ENCODE peak calls at places on chromosome 5, in five cellular contexts. One of them, this sample, is unnamed.

GRCh38 chr5:42691413-42691861 is 65.2 kb upstream of the CCDC152 start:
- DNase-seq in pancreas: no peak
- DNase-seq in A549: no peak
- DNase-seq in colonic mucosa: no peak
- DNase-seq in mesendoderm: no peak
- DNase-seq in this sample: no peak

GRCh38 chr5:181192337-181193046 is 12.5 kb downstream of the TRIM7 start:
- DNase-seq in mesendoderm: no peak
- DNase-seq in A549: no peak
- DNase-seq in colonic mucosa: no peak
- DNase-seq in pancreas: no peak
- DNase-seq in this sample: no peak

GRCh38 chr5:98468188-98468869 is 305.1 kb upstream of the RGMB start:
- DNase-seq in colonic mucosa: no peak
- DNase-seq in pancreas: no peak
- DNase-seq in mesendoderm: no peak
- DNase-seq in A549: no peak
- DNase-seq in this sample: no peak

GRCh38 chr5:159071382-159071781 is 28.3 kb downstream of the EBF1 start:
- DNase-seq in mesendoderm: no peak
- DNase-seq in colonic mucosa: no peak
- DNase-seq in pancreas: no peak
- DNase-seq in A549: no peak
- DNase-seq in this sample: no peak

GRCh38 chr5:59034498-59035186 is 451.8 kb downstream of the RAB3C start:
- DNase-seq in A549: no peak
- DNase-seq in pancreas: no peak
- DNase-seq in mesendoderm: peak; percentile 56
- DNase-seq in colonic mucosa: no peak
- DNase-seq in this sample: no peak

GRCh38 chr5:26737763-26738162 is 300.6 kb downstream of the CDH9 start:
- DNase-seq in colonic mucosa: no peak
- DNase-seq in pancreas: no peak
- DNase-seq in mesendoderm: no peak
- DNase-seq in A549: no peak
- DNase-seq in this sample: no peak

GRCh38 chr5:33721491-33722245 is 170.1 kb downstream of the ADAMTS12 start:
- DNase-seq in colonic mucosa: no peak
- DNase-seq in mesendoderm: no peak
- DNase-seq in A549: no peak
- DNase-seq in pancreas: no peak
- DNase-seq in this sample: no peak

GRCh38 chr5:83099001-83099400 is 21.7 kb downstream of the XRCC4 start:
- DNase-seq in A549: no peak
- DNase-seq in mesendoderm: no peak
- DNase-seq in colonic mucosa: no peak
- DNase-seq in pancreas: no peak
- DNase-seq in this sample: no peak

GRCh38 chr5:544675-545330 is 20.6 kb upstream of the SLC9A3 start:
- DNase-seq in A549: no peak
- DNase-seq in colonic mucosa: no peak
- DNase-seq in mesendoderm: no peak
- DNase-seq in pancreas: peak; percentile 35
- DNase-seq in this sample: peak; percentile 3

GRCh38 chr5:85670417-85670816 is 947.3 kb upstream of the COX7C start:
- DNase-seq in colonic mucosa: no peak
- DNase-seq in pancreas: no peak
- DNase-seq in mesendoderm: no peak
- DNase-seq in A549: no peak
- DNase-seq in this sample: no peak

GRCh38 chr5:145902421-145902820 is 29.6 kb upstream of the GRXCR2 start:
- DNase-seq in pancreas: no peak
- DNase-seq in mesendoderm: no peak
- DNase-seq in colonic mucosa: no peak
- DNase-seq in A549: no peak
- DNase-seq in this sample: no peak

GRCh38 chr5:116011046-116011445 is 21.2 kb upstream of the ARL14EPL start:
- DNase-seq in A549: no peak
- DNase-seq in pancreas: no peak
- DNase-seq in colonic mucosa: no peak
- DNase-seq in mesendoderm: no peak
- DNase-seq in this sample: no peak

GRCh38 chr5:56588636-56589485 is 226.5 kb upstream of the MAP3K1 start:
- DNase-seq in mesendoderm: peak; percentile 62
- DNase-seq in pancreas: no peak
- DNase-seq in A549: no peak
- DNase-seq in colonic mucosa: peak; percentile 29
- DNase-seq in this sample: peak; percentile 57

GRCh38 chr5:16855475-16855874 is 80.6 kb downstream of the MYO10 start:
- DNase-seq in pancreas: no peak
- DNase-seq in mesendoderm: peak; percentile 52
- DNase-seq in A549: no peak
- DNase-seq in colonic mucosa: no peak
- DNase-seq in this sample: no peak

GRCh38 chr5:143350790-143351603 is 52.5 kb downstream of the NR3C1 start:
- DNase-seq in pancreas: no peak
- DNase-seq in colonic mucosa: no peak
- DNase-seq in mesendoderm: no peak
- DNase-seq in A549: peak; percentile 13
- DNase-seq in this sample: no peak

GRCh38 chr5:143030349-143030748 is 260.2 kb downstream of the ARHGAP26 start:
- DNase-seq in colonic mucosa: no peak
- DNase-seq in pancreas: no peak
- DNase-seq in A549: no peak
- DNase-seq in mesendoderm: no peak
- DNase-seq in this sample: no peak

GRCh38 chr5:142821733-142822487 is 51.7 kb downstream of the ARHGAP26 start:
- DNase-seq in mesendoderm: no peak
- DNase-seq in A549: peak; percentile 76
- DNase-seq in colonic mucosa: no peak
- DNase-seq in pancreas: no peak
- DNase-seq in this sample: no peak

GRCh38 chr5:68024426-68024825 is 191.1 kb upstream of the PIK3R1 start:
- DNase-seq in colonic mucosa: no peak
- DNase-seq in mesendoderm: no peak
- DNase-seq in pancreas: no peak
- DNase-seq in A549: no peak
- DNase-seq in this sample: no peak

GRCh38 chr5:168679515-168679920 is 100.3 kb upstream of the PANK3 start:
- DNase-seq in mesendoderm: peak; percentile 91
- DNase-seq in pancreas: peak; percentile 79
- DNase-seq in colonic mucosa: peak; percentile 81
- DNase-seq in A549: peak; percentile 69
- DNase-seq in this sample: peak; percentile 61

GRCh38 chr5:150488519-150489357 is 19.2 kb upstream of the NDST1 start:
- DNase-seq in mesendoderm: no peak
- DNase-seq in A549: no peak
- DNase-seq in colonic mucosa: no peak
- DNase-seq in pancreas: no peak
- DNase-seq in this sample: no peak

GRCh38 chr5:111829701-111830100 is 72.7 kb upstream of the NREP start:
- DNase-seq in mesendoderm: no peak
- DNase-seq in pancreas: no peak
- DNase-seq in colonic mucosa: no peak
- DNase-seq in A549: no peak
- DNase-seq in this sample: no peak

GRCh38 chr5:79728396-79728795 is 38.8 kb downstream of the CMYA5 start:
- DNase-seq in A549: no peak
- DNase-seq in pancreas: no peak
- DNase-seq in colonic mucosa: no peak
- DNase-seq in mesendoderm: no peak
- DNase-seq in this sample: no peak

GRCh38 chr5:1726469-1726865 is 73.2 kb downstream of the MRPL36 start:
- DNase-seq in mesendoderm: no peak
- DNase-seq in pancreas: no peak
- DNase-seq in colonic mucosa: peak; percentile 6
- DNase-seq in A549: no peak
- DNase-seq in this sample: no peak

GRCh38 chr5:25362799-25363198 is 718.0 kb upstream of the CDH10 start:
- DNase-seq in mesendoderm: peak; percentile 85
- DNase-seq in colonic mucosa: no peak
- DNase-seq in A549: no peak
- DNase-seq in pancreas: no peak
- DNase-seq in this sample: no peak

GRCh38 chr5:167800405-167800804 is 491.0 kb upstream of the WWC1 start:
- DNase-seq in colonic mucosa: no peak
- DNase-seq in mesendoderm: no peak
- DNase-seq in A549: no peak
- DNase-seq in pancreas: no peak
- DNase-seq in this sample: no peak

GRCh38 chr5:10555134-10555733 is 8.6 kb upstream of the ANKRD33B start:
- DNase-seq in pancreas: peak; percentile 45
- DNase-seq in colonic mucosa: no peak
- DNase-seq in A549: peak; percentile 85
- DNase-seq in mesendoderm: peak; percentile 77
- DNase-seq in this sample: no peak

GRCh38 chr5:9903806-9904205 is 273.7 kb upstream of the TAS2R1 start:
- DNase-seq in A549: no peak
- DNase-seq in mesendoderm: no peak
- DNase-seq in colonic mucosa: no peak
- DNase-seq in pancreas: no peak
- DNase-seq in this sample: no peak

GRCh38 chr5:140246378-140247122 is 56.4 kb downstream of the PFDN1 start:
- DNase-seq in A549: no peak
- DNase-seq in colonic mucosa: no peak
- DNase-seq in pancreas: no peak
- DNase-seq in mesendoderm: no peak
- DNase-seq in this sample: no peak

GRCh38 chr5:11044581-11044980 is 283.5 kb upstream of the DAP start:
- DNase-seq in pancreas: no peak
- DNase-seq in A549: no peak
- DNase-seq in colonic mucosa: no peak
- DNase-seq in mesendoderm: no peak
- DNase-seq in this sample: no peak

GRCh38 chr5:30808996-30809395 is 384.5 kb upstream of the CDH6 start:
- DNase-seq in pancreas: no peak
- DNase-seq in A549: no peak
- DNase-seq in mesendoderm: peak; percentile 22
- DNase-seq in colonic mucosa: no peak
- DNase-seq in this sample: no peak

GRCh38 chr5:81789033-81789432 is 38.1 kb upstream of the SSBP2 start:
- DNase-seq in colonic mucosa: no peak
- DNase-seq in mesendoderm: peak; percentile 26
- DNase-seq in A549: no peak
- DNase-seq in pancreas: no peak
- DNase-seq in this sample: no peak
- H3K27ac ChIP-seq in colonic mucosa: no peak overlapping the region
- H3K27ac ChIP-seq in mesendoderm: no peak overlapping the region
- H3K27ac ChIP-seq in A549: no peak overlapping the region
- H3K27ac ChIP-seq in pancreas: no peak overlapping the region
- H3K27ac ChIP-seq in this sample: no peak overlapping the region

DNA sequence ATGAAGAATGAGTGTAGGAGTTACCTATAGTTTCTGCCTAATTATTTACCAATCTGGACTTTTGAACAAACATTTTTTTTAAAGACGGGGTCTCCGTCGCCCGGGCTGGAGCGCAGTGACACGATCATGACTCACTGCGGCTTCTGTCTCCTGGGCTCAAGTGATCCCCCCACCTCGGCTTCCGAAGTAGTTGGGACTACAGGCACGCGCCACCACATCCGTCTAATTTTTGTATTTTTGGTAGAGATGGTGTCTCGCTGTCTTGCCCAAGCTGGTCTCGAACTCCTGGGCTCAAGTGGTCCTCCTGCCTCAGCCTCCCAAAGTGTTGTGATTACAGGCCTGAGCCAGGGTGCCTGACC is 1.5 kb downstream of the CTNNA1 start:
- DNase-seq in mesendoderm: no peak
- DNase-seq in A549: no peak
- DNase-seq in colonic mucosa: no peak
- DNase-seq in pancreas: no peak
- DNase-seq in this sample: no peak
- H3K27ac ChIP-seq in mesendoderm: no peak overlapping the region
- H3K27ac ChIP-seq in A549: peak overlapping the region; percentile 96
- H3K27ac ChIP-seq in colonic mucosa: peak overlapping the region; percentile 100
- H3K27ac ChIP-seq in pancreas: peak overlapping the region; percentile 97
- H3K27ac ChIP-seq in this sample: no peak overlapping the region

GRCh38 chr5:177338251-177339106 is 13.0 kb downstream of the LMAN2 start:
- DNase-seq in A549: no peak
- DNase-seq in mesendoderm: no peak
- DNase-seq in colonic mucosa: no peak
- DNase-seq in pancreas: no peak
- DNase-seq in this sample: no peak
- H3K27ac ChIP-seq in A549: no peak overlapping the region
- H3K27ac ChIP-seq in mesendoderm: no peak overlapping the region
- H3K27ac ChIP-seq in colonic mucosa: no peak overlapping the region
- H3K27ac ChIP-seq in pancreas: no peak overlapping the region
- H3K27ac ChIP-seq in this sample: no peak overlapping the region

DNA sequence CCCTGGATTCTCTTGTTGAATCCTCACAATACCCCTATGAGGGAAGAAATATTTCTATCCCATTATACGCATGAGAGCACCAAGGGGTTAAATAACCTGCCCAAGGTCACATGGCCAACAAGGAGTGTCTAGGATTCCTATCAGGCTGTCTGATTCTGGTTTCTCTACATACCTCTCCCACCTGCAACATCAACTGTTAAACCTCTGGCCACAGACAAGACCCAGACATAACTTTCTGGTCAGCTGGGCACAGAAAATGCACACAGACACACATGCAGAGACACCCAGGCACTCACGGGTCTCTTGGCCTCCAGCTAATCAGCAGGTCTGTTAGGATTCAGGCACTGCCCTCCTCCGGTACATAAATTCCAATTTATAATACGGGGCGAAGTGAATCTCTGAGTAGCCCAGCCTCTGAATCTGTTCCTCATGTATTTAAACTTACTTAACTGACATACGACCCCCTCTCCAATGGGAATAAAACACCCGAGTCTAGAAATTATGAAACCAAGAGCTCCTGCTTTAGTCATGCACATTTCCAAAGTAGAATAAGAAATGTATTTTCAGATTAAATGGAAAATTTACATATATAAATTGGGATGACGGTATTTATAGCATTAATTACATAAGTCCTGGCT is 1.5 kb downstream of the SEPTIN8 start:
- DNase-seq in mesendoderm: no peak
- DNase-seq in A549: no peak
- DNase-seq in colonic mucosa: no peak
- DNase-seq in pancreas: no peak
- DNase-seq in this sample: no peak
- H3K27ac ChIP-seq in mesendoderm: no peak overlapping the region
- H3K27ac ChIP-seq in A549: no peak overlapping the region
- H3K27ac ChIP-seq in colonic mucosa: no peak overlapping the region
- H3K27ac ChIP-seq in pancreas: no peak overlapping the region
- H3K27ac ChIP-seq in this sample: no peak overlapping the region

GRCh38 chr5:14594378-14595074 is 12.9 kb downstream of the OTULINL start:
- DNase-seq in mesendoderm: no peak
- DNase-seq in A549: no peak
- DNase-seq in colonic mucosa: no peak
- DNase-seq in pancreas: no peak
- DNase-seq in this sample: no peak

GRCh38 chr5:14595877-14596276 is 14.3 kb downstream of the OTULINL start:
- DNase-seq in mesendoderm: no peak
- DNase-seq in pancreas: no peak
- DNase-seq in A549: no peak
- DNase-seq in colonic mucosa: no peak
- DNase-seq in this sample: no peak

GRCh38 chr5:14593326-14594036 is 11.9 kb downstream of the OTULINL start:
- DNase-seq in colonic mucosa: no peak
- DNase-seq in mesendoderm: no peak
- DNase-seq in pancreas: no peak
- DNase-seq in A549: no peak
- DNase-seq in this sample: peak; percentile 32

GRCh38 chr5:14597080-14597479 is 15.5 kb downstream of the OTULINL start:
- DNase-seq in colonic mucosa: no peak
- DNase-seq in mesendoderm: no peak
- DNase-seq in A549: no peak
- DNase-seq in pancreas: no peak
- DNase-seq in this sample: no peak

GRCh38 chr5:14595189-14595588 is 13.6 kb downstream of the OTULINL start:
- DNase-seq in mesendoderm: no peak
- DNase-seq in pancreas: no peak
- DNase-seq in colonic mucosa: no peak
- DNase-seq in A549: no peak
- DNase-seq in this sample: no peak
- H3K27ac ChIP-seq in mesendoderm: no peak overlapping the region
- H3K27ac ChIP-seq in pancreas: no peak overlapping the region
- H3K27ac ChIP-seq in colonic mucosa: peak overlapping the region; percentile 30
- H3K27ac ChIP-seq in A549: no peak overlapping the region
- H3K27ac ChIP-seq in this sample: peak overlapping the region; percentile 52

This sample was measured in CD8-positive, alpha-beta T cell.